ENCODE peak calls at places on chromosomes 7 and 10, in seven cellular contexts. N is HL-60, A is BJ, I is tibial artery, B is ovary, W is tibial nerve, E is omental fat pad. X is an unnamed sample.

GRCh38 chr7:139699640-139700504 is 77.9 kb downstream of the HIPK2 start:
- DNase-seq in N (no peak), A (no peak), I (no peak), B (no peak), W (no peak), E (no peak), X (no peak)

GRCh38 chr10:93463723-93464511 is 18.2 kb downstream of the MYOF start:
- DNase-seq in N (no peak), A (no peak), I (peak; percentile 66), B (no peak), W (no peak), E (no peak), X (no peak)

GRCh38 chr7:151696738-151697514 is 177.2 kb upstream of the RHEB start:
- DNase-seq in N (no peak), A (no peak), I (no peak), B (no peak), W (no peak), E (no peak), X (peak; percentile 70)

GRCh38 chr10:84108797-84109196 is 30.5 kb upstream of the GHITM start:
- DNase-seq in N (no peak), A (no peak), I (no peak), B (no peak), W (no peak), E (no peak), X (no peak)

GRCh38 chr7:33970566-33970965 is 65.2 kb downstream of the BMPER start:
- DNase-seq in N (no peak), A (no peak), I (no peak), B (no peak), W (no peak), E (no peak), X (no peak)

GRCh38 chr10:114246679-114247305 is 7.7 kb downstream of the VWA2 start:
- DNase-seq in N (no peak), A (no peak), I (no peak), B (no peak), W (no peak), E (no peak), X (no peak)

GRCh38 chr10:43199684-43200537 is 61.7 kb downstream of the CSGALNACT2 start:
- DNase-seq in N (no peak), A (no peak), I (peak; percentile 16), B (no peak), W (no peak), E (no peak), X (no peak)

GRCh38 chr7:101924171-101924570 is 106.7 kb downstream of the CUX1 start:
- DNase-seq in N (no peak), A (peak; percentile 60), I (peak; percentile 52), B (no peak), W (no peak), E (no peak), X (peak; percentile 41)

GRCh38 chr10:14556285-14556956 is 218.3 kb downstream of the FAM107B start:
- DNase-seq in N (no peak), A (no peak), I (no peak), B (no peak), W (no peak), E (no peak), X (no peak)

GRCh38 chr7:36281945-36282727 is 107.5 kb upstream of the ANLN start:
- DNase-seq in N (no peak), A (no peak), I (no peak), B (no peak), W (no peak), E (no peak), X (no peak)

GRCh38 chr10:48364659-48365405 is 58.4 kb downstream of the MAPK8 start:
- DNase-seq in N (no peak), A (no peak), I (no peak), B (no peak), W (no peak), E (no peak), X (no peak)

GRCh38 chr10:83760142-83760541 is 379.2 kb upstream of the GHITM start:
- DNase-seq in N (no peak), A (no peak), I (no peak), B (no peak), W (no peak), E (no peak), X (no peak)

GRCh38 chr10:119443970-119444660 is 98.4 kb downstream of the RGS10 start:
- DNase-seq in N (no peak), A (no peak), I (no peak), B (no peak), W (no peak), E (no peak), X (no peak)

GRCh38 chr7:35253182-35253679 is 669 bp downstream of the TBX20 start:
- DNase-seq in N (no peak), A (no peak), I (no peak), B (no peak), W (no peak), E (no peak), X (peak; percentile 29)

GRCh38 chr7:37067961-37068536 is 343.8 kb upstream of the AOAH start:
- DNase-seq in N (no peak), A (no peak), I (no peak), B (no peak), W (no peak), E (no peak), X (no peak)

GRCh38 chr7:31935115-31935514 is 135.1 kb downstream of the PDE1C start:
- DNase-seq in N (no peak), A (no peak), I (no peak), B (no peak), W (no peak), E (no peak), X (no peak)

GRCh38 chr7:81627565-81628287 is 142.1 kb downstream of the HGF start:
- DNase-seq in N (no peak), A (no peak), I (no peak), B (no peak), W (no peak), E (no peak), X (no peak)

GRCh38 chr10:131963350-131963749 is 18.4 kb downstream of the BNIP3 start:
- DNase-seq in N (no peak), A (no peak), I (no peak), B (no peak), W (no peak), E (no peak), X (no peak)

GRCh38 chr7:107596881-107597581 is 17.0 kb downstream of the BCAP29 start:
- DNase-seq in N (no peak), A (no peak), I (no peak), B (no peak), W (no peak), E (no peak), X (peak; percentile 45)

GRCh38 chr10:50618624-50619023 is 5.1 kb downstream of the SGMS1 start:
- DNase-seq in N (no peak), A (no peak), I (no peak), B (no peak), W (no peak), E (no peak), X (no peak)

GRCh38 chr10:50615654-50616053 is 8.1 kb downstream of the SGMS1 start:
- DNase-seq in N (no peak), A (no peak), I (no peak), B (no peak), W (no peak), E (no peak), X (no peak)

GRCh38 chr10:50613150-50613549 is 10.6 kb downstream of the SGMS1 start:
- DNase-seq in N (no peak), A (no peak), I (no peak), B (no peak), W (no peak), E (no peak), X (no peak)

GRCh38 chr10:50613726-50614443 is 9.9 kb downstream of the SGMS1 start:
- DNase-seq in N (no peak), A (no peak), I (no peak), B (no peak), W (no peak), E (no peak), X (no peak)

GRCh38 chr10:50614444-50615137 is 9.2 kb downstream of the SGMS1 start:
- DNase-seq in N (no peak), A (no peak), I (no peak), B (no peak), W (no peak), E (no peak), X (no peak)
- TF ChIP-seq CTCF in N (no peak), A (peak; percentile 1), I (no peak), B (no peak), W (no peak), E (no peak), X (no peak)

DNA sequence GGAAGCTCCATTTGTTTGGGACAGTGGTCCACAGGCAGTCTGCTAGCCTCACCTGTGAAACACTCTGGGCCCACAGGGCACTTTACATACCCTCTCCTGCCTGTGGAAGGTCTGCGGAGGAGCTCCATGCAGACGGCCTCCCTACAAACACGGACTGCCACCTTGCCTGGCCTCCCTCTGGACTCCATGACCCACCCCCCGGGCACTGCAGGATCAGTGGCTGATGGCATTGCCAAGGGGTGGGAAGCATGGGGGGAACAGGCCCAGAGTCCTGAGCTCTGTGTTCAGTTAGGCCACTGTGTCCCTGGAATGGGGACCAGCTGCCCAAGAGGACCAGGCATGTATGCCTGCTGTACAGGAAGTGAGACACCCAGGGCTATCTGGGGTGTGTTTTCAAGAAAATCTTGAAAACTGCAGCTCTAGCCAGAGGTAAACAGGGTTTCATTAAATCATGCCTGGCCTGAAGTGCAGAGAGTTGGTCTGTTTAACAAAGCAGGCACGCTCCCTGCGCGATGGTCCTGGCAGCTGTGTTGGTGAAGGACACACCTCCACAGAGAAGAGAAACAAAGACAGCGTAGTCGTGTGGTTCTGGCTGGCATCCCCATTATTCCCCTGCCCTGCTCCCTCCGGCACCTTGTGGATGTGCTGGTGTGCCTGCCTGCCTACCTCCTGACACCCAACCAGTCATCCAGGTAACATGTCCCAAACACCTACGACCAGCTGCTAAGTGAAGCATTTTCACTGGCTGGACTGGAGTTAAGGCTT is 470.8 kb upstream of the ZMIZ1 start:
- DNase-seq in N (no peak), A (no peak), I (no peak), B (no peak), W (no peak), E (no peak), X (no peak)
- TF ChIP-seq CTCF in N (no peak), A (no peak), I (no peak), B (no peak), W (no peak), E (no peak), X (no peak)

DNA sequence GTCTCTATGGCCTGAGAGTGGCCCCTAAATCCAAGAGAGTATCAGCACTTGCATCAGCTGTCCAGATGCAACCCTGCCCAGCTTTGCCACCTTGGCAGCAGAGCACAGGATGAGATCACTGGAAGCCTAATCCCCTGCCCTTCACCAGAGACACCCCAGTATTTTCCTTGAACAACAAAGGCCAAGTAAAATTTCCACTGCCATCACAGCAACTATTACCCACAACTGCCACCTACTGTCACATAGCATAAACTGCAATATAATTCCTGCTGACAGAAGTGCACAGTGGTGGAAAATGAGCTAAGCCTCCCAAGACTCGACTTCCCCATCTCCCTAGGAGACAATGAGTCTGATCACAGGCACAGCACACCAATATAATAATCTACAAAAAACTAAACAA is 462.8 kb upstream of the ZWINT start:
- DNase-seq in N (peak; percentile 3), A (no peak), I (no peak), B (no peak), W (no peak), E (no peak), X (no peak)
- TF ChIP-seq CTCF in N (no peak), A (no peak), I (no peak), B (no peak), W (no peak), E (no peak), X (no peak)

DNA sequence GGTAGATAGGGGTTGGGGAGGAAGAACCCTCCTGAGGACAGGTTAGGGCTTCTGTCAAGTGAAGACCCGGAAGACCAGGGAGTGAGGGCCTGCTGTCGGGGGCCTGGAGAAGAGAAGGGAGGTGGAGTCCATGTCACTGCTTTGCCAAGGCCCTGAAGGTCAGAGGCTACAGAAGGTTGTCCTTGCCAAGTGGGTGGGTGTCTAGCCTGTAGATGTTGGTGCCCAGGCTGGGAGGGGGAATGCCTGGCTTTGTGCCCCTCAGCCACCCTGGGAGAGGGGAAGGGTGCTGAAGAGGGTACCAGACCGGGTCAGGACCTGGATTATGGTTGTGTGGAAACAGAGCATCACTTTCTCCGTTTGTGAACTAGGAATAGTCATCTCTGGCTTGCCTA is 67.2 kb upstream of the AQP1 start:
- DNase-seq in N (no peak), A (no peak), I (no peak), B (no peak), W (no peak), E (no peak), X (no peak)
- TF ChIP-seq CTCF in N (no peak), A (no peak), I (no peak), B (no peak), W (no peak), E (no peak), X (no peak)